ENCODE peak calls at places on chromosomes 13 and 19, in four cellular contexts. I is HepG2, Y is K562, G is GM12878. Z is an unnamed sample.

GRCh38 chr13:113186061-113186900 is 22.2 kb downstream of the PCID2 start:
- DNase-seq in I (no peak), Y (no peak), G (peak), Z (no peak)

GRCh38 chr13:113860051-113860471 is 3.8 kb downstream of the GAS6 start:
- DNase-seq in I (peak), Y (no peak), G (no peak), Z (no peak)

GRCh38 chr13:99687728-99688397 is 186.6 kb downstream of the TM9SF2 start:
- DNase-seq in I (no peak), Y (no peak), G (no peak), Z (no peak)

GRCh38 chr19:48110350-48110966 is at the start of gene PLA2G4C:
- DNase-seq in I (peak), Y (peak), G (peak), Z (peak)

GRCh38 chr13:100131863-100132574 is 43.1 kb downstream of the PCCA start:
- DNase-seq in I (peak), Y (peak), G (no peak), Z (peak)

GRCh38 chr19:45100797-45101196 is 7.8 kb downstream of the PPP1R37 start:
- DNase-seq in I (no peak), Y (no peak), G (no peak), Z (no peak)

GRCh38 chr19:56094449-56094848 is 26.6 kb downstream of the ZNF787 start:
- DNase-seq in I (no peak), Y (no peak), G (no peak), Z (no peak)

GRCh38 chr13:27295096-27295495 is 24.5 kb downstream of the RASL11A start:
- DNase-seq in I (no peak), Y (no peak), G (no peak), Z (no peak)

GRCh38 chr19:18278521-18279265 is 2.7 kb downstream of the JUND start:
- DNase-seq in I (no peak), Y (no peak), G (no peak), Z (no peak)

GRCh38 chr13:80132741-80133601 is 208.0 kb downstream of the SPRY2 start:
- DNase-seq in I (peak), Y (no peak), G (no peak), Z (peak)

DNA sequence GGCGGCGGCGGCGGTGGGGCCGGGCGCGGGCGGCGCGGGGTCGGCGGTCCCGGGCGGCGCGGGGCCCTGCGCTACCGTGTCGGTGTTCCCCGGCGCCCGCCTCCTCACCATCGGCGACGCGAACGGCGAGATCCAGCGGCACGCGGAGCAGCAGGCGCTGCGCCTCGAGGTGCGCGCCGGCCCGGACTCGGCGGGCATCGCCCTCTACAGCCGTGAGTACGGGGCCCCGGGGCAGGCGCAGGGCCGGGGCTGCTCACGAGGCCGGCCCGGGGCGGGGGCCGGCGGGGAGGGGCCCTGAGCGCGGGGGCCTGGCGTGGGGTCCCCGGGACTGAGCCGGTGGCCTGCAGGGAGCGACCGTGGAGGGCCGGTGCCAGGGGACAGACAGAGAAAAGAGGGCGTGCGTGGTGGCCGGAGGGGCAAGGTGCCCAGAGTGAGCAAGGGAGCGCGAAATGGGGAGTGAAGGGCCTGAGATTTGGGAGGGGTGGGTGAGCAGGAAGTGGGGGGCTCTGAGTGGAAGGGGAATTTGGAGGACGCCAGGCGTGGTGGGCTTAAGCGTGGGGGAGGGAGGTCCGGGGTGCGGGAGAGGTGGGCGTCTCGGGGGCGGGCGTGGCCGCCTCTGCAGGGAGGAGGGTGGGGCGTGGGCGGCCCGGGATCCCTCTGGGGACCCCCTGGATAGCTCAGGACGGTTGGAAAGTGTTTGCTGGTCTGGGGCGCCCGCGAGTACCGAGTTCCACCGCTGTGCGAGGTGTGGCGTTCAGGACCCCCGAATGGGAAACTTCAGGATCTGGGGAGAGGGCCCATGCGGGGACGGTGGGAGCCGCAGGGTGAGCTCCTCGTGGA is 578 bp downstream of the CARM1 start:
- DNase-seq in I (no peak), Y (peak), G (no peak), Z (no peak)
- TF ChIP-seq TARDBP in I (no peak), Y (no peak), G (no peak), Z (no peak)

DNA sequence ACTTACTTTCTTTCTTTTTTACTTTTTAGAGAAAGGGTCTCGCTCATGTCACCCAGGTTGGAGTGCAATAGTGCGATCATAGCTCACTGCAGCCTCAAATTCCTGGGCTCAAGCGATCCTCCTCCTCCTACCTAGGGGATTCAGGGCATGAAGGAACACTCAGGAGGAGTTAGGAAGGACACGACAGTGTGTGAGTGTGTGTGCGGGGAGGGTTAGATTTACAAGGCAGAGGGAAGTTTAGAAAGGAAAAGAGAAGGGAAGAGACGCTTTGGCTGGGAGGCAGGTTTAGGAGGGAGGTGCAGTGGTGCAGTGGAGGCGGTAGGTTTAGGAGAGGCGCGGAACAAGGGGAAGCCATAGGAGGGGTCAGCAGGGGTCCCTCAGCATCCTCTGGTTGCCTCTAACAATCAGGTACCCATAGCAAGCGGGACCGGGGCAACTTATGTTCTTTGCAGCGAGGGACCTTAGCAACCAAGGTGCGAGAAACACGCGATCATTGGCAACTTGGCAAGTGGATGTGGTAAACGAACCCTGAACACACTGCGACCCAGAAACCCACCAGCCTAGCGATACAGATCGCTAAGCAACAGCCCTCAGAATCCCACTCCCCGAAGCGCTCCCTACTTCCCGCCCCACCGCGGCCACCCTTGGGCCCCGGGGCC is 501 bp downstream of the SIRT2 start:
- DNase-seq in I (no peak), Y (no peak), G (no peak), Z (no peak)
- TF ChIP-seq TARDBP in I (no peak), Y (no peak), G (no peak), Z (no peak)

DNA sequence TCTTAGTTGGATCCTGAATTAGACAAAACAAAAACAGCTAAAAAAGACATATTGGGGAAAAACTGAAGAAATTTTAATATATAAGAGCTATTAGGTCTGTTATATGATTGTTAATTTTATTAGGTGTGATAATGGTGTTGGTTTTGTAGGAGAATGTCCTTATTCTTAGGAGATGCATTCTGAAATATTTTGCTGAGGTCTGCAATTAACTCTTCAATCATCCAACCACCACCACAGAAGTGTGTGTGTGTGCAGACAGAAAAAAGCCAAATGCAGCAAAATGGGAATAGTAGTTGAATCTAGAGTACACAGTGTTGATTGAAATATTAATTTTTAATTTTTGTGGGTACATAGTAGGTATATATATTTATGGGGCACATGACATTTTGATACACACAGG is 12.1 kb upstream of the KBTBD7 start:
- DNase-seq in I (no peak), Y (no peak), G (no peak), Z (no peak)
- TF ChIP-seq TARDBP in I (no peak), Y (no peak), G (no peak), Z (no peak)

GRCh38 chr13:42860485-42860884 is 79.1 kb downstream of the FAM216B start:
- DNase-seq in I (no peak), Y (no peak), G (no peak), Z (no peak)
- TF ChIP-seq TARDBP in I (no peak), Y (no peak), G (no peak), Z (no peak)

GRCh38 chr19:2081873-2082810 is 14.0 kb downstream of the MOB3A start:
- DNase-seq in I (no peak), Y (no peak), G (no peak), Z (no peak)
- TF ChIP-seq TARDBP in I (no peak), Y (no peak), G (no peak), Z (no peak)

GRCh38 chr19:19662344-19662743 is 1.1 kb downstream of the ATP13A1 start:
- DNase-seq in I (no peak), Y (no peak), G (no peak), Z (no peak)
- TF ChIP-seq TARDBP in I (no peak), Y (no peak), G (no peak), Z (no peak)

GRCh38 chr13:95226932-95227718 is 74.1 kb downstream of the ABCC4 start:
- DNase-seq in I (no peak), Y (no peak), G (peak), Z (no peak)
- TF ChIP-seq TARDBP in I (no peak), Y (no peak), G (no peak), Z (no peak)

Z was measured in HEK293T.